ENCODE peak calls at places on chromosomes 7 and 10, in nine cellular contexts. I is upper lobe of left lung; G is neural progenitor cell; E is naive thymus-derived CD4-positive, alpha-beta T cell; C is suprapubic skin; Z is PC-9; Q is pancreas; P is CD4-positive, CD25-positive, alpha-beta regulatory T cell; K is left lung. B is an unnamed sample.

GRCh38 chr7:142025896-142026295 is 30.2 kb downstream of the MGAM start:
- DNase-seq in I (no peak), G (no peak), E (no peak), C (no peak), Z (no peak), Q (no peak), P (no peak), K (no peak), B (no peak)

GRCh38 chr10:84198206-84198915 is 4.0 kb downstream of the CDHR1 start:
- DNase-seq in I (no peak), G (no peak), E (no peak), C (no peak), Z (no peak), Q (no peak), P (no peak), K (no peak), B (no peak)

GRCh38 chr10:126892150-126892872 is 12.9 kb upstream of the DOCK1 start:
- DNase-seq in I (no peak), G (no peak), E (no peak), C (no peak), Z (no peak), Q (no peak), P (no peak), K (no peak), B (no peak)

GRCh38 chr7:42794673-42795072 is 117.2 kb downstream of the C7orf25 start:
- DNase-seq in I (no peak), G (no peak), E (no peak), C (no peak), Z (no peak), Q (no peak), P (no peak), K (peak; percentile 55), B (no peak)

GRCh38 chr10:122306744-122307143 is 35.6 kb downstream of the BTBD16 start:
- DNase-seq in I (no peak), G (no peak), E (no peak), C (no peak), Z (no peak), Q (no peak), P (no peak), K (no peak), B (no peak)

GRCh38 chr7:57245206-57245605 is 113.0 kb upstream of the ZNF479 start:
- DNase-seq in I (no peak), G (no peak), E (no peak), C (peak; percentile 52), Z (no peak), Q (no peak), P (no peak), K (no peak), B (no peak)

GRCh38 chr10:103789771-103790201 is 65.6 kb downstream of the SH3PXD2A start:
- DNase-seq in I (peak; percentile 53), G (no peak), E (peak; percentile 42), C (no peak), Z (peak; percentile 61), Q (peak; percentile 22), P (no peak), K (no peak), B (no peak)

GRCh38 chr10:119768455-119769094 is 42.7 kb downstream of the INPP5F start:
- DNase-seq in I (peak; percentile 40), G (no peak), E (no peak), C (no peak), Z (no peak), Q (no peak), P (no peak), K (no peak), B (no peak)

GRCh38 chr7:28096713-28097112 is 83.9 kb downstream of the JAZF1 start:
- DNase-seq in I (peak; percentile 61), G (peak; percentile 62), E (peak; percentile 54), C (no peak), Z (peak; percentile 52), Q (no peak), P (peak; percentile 51), K (no peak), B (no peak)

GRCh38 chr7:35729061-35729783 is 34.3 kb upstream of the HERPUD2 start:
- DNase-seq in I (peak; percentile 30), G (no peak), E (no peak), C (no peak), Z (no peak), Q (no peak), P (no peak), K (no peak), B (no peak)

GRCh38 chr7:4172883-4173282 is 509.2 kb upstream of the FOXK1 start:
- DNase-seq in I (no peak), G (no peak), E (no peak), C (no peak), Z (no peak), Q (peak; percentile 29), P (no peak), K (no peak), B (no peak)

GRCh38 chr10:62396864-62397263 is 22.7 kb downstream of the ZNF365 start:
- DNase-seq in I (no peak), G (no peak), E (no peak), C (no peak), Z (no peak), Q (no peak), P (no peak), K (no peak), B (no peak)

DNA sequence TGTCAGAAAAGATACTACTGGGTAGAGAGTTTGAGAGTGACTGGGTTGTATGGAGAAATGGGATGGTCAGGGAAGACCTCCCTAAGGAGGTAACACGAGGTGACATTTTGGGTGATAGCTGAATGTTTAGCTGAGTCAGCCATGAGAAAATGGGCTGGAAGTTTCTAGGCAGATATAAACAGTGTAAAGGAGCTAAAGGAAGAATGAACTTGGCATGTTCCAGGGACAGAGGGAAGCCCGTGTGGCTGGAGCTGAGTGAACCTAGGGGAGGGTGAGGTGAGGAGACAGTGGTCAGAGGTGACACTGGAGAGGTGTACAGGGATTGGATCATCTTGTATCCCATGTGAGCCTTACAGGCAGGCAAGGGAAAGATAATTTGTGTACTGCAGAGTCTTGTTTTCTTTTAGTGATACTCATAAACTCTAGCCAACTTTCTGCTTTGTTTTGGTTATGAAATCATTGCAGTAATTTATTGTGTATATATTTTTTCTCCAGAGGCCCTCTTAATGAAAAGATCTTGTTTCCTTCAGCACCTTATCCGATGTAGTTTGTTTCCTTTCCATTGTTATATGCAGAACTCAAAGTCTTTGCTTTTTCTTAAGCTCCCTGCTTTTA is 1.8 kb downstream of the STARD3NL start:
- DNase-seq in I (no peak), G (no peak), E (no peak), C (no peak), Z (no peak), Q (no peak), P (no peak), K (no peak), B (no peak)
- H3K4me3 ChIP-seq in I (peak overlapping the region; percentile 7), G (peak overlapping the region; percentile 84), E (no peak overlapping the region), C (no peak overlapping the region), Z (no peak overlapping the region), Q (no peak overlapping the region), P (peak overlapping the region; percentile 92), K (no peak overlapping the region), B (no peak overlapping the region)

GRCh38 chr10:59847326-59847725 is 59.0 kb downstream of the CCDC6 start:
- DNase-seq in I (no peak), G (peak; percentile 79), E (no peak), C (no peak), Z (no peak), Q (no peak), P (no peak), K (no peak), B (no peak)
- H3K4me3 ChIP-seq in I (no peak overlapping the region), G (no peak overlapping the region), E (no peak overlapping the region), C (no peak overlapping the region), Z (no peak overlapping the region), Q (no peak overlapping the region), P (no peak overlapping the region), K (no peak overlapping the region), B (no peak overlapping the region)

GRCh38 chr10:100972115-100972903 is 3.0 kb downstream of the SEMA4G start:
- DNase-seq in I (no peak), G (no peak), E (no peak), C (no peak), Z (no peak), Q (no peak), P (no peak), K (no peak), B (no peak)

GRCh38 chr10:100969175-100970075 is at the start of gene SEMA4G:
- DNase-seq in I (peak; percentile 43), G (peak; percentile 88), E (peak; percentile 48), C (no peak), Z (no peak), Q (peak; percentile 82), P (peak; percentile 35), K (peak; percentile 83), B (no peak)

GRCh38 chr10:100970076-100970913 is 991 bp downstream of the SEMA4G start:
- DNase-seq in I (peak; percentile 51), G (peak; percentile 42), E (no peak), C (no peak), Z (no peak), Q (peak; percentile 74), P (no peak), K (no peak), B (no peak)

GRCh38 chr10:100972904-100973535 is 3.7 kb downstream of the SEMA4G start:
- DNase-seq in I (no peak), G (no peak), E (no peak), C (no peak), Z (no peak), Q (peak; percentile 38), P (no peak), K (no peak), B (no peak)

DNA sequence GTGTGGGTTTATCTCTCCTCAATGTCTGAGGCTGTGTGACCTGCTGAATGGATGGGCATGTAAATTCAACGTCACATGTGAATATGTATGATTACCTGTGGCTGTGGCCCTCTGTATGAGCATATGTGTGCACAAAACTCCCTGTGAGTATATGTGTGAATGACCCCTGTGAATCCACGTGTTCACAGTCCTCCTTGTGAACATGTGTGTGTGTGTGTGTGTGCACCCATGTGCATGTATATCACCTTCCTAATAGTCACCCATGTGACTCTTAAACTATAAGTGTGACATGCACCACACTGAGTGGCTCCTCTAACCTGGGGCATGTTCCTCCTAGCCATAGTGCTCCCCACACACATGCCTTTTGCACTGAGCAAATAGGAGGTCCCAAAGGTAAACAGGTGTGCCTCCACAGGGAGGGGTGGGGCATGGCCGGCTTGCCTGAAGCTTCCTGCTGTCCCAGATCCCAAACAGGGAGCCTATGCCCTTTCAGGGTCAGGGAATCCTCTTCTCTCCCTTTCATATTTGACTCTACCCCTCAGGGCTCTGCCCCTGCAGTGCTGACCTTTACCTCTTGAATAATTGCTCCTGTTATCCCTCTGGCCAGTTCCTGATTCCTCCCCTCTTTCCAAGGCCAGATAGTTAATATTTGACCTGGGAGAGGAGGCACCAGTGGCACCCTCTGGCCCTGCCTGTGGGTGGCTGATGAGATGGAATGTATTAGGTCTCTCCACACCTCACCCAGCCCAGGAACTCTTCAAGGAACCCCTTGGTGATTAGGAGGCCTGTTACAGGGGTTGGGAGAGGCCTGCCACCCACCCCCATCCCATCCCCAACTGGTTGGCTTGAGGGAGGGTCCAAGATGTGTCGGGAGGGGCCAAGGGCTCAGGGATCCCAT is 1.9 kb downstream of the SEMA4G start:
- DNase-seq in I (no peak), G (no peak), E (no peak), C (no peak), Z (no peak), Q (peak; percentile 62), P (no peak), K (no peak), B (no peak)
- H3K4me3 ChIP-seq in I (no peak overlapping the region), G (no peak overlapping the region), E (no peak overlapping the region), C (no peak overlapping the region), Z (no peak overlapping the region), Q (no peak overlapping the region), P (no peak overlapping the region), K (no peak overlapping the region), B (no peak overlapping the region)

DNA sequence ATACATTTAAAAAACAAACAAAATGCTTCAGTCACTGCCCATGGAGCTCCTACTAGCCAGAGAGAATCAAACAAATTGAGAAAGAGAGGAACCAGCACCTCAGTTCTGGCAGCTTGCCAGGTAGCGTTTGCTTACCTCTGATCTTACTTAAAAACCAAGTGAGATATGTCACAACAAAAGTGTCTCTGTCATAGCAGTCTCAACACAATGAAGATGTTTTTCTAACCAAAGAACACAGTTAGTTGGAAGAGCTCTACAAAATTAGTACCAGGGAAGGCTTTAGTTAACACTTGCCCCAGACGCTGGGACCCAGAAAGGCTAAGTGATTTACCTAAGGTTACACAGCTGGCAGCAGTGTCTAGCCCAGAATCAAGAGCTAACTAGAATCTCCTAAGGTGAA is 3.4 kb downstream of the DOCK4 start:
- DNase-seq in I (peak; percentile 57), G (no peak), E (peak; percentile 36), C (no peak), Z (no peak), Q (no peak), P (peak; percentile 30), K (no peak), B (no peak)
- H3K4me3 ChIP-seq in I (peak overlapping the region; percentile 76), G (no peak overlapping the region), E (no peak overlapping the region), C (no peak overlapping the region), Z (no peak overlapping the region), Q (no peak overlapping the region), P (no peak overlapping the region), K (no peak overlapping the region), B (no peak overlapping the region)